ENCODE peak calls at places on chromosomes 4 and X, in eight cellular contexts. F is HS-5, Z is NCI-H524, O is IMR-90, C is SW480, T is LHCN-M2, W is AG08395, K is activated gamma-delta T cell treated with Interleukin-2 at 50 U/mL for 16 hours. Q is an unnamed sample.
A peak's percentile ranks its signal among the peaks of the same experiment; 100 is the strongest.

GRCh38 chr4:175034986-175035705 is 117.0 kb downstream of the ADAM29 start:
- DNase-seq in W (no peak), O (no peak), Z (no peak), C (no peak), T (no peak), F (no peak), K (no peak), Q (no peak)

GRCh38 chrX:72255445-72255844 is 16.6 kb upstream of the ERCC6L start:
- DNase-seq in F (no peak), O (no peak), C (no peak), K (no peak), W (no peak), T (no peak), Z (peak; percentile 15), Q (no peak)

GRCh38 chr4:165210566-165210965 is 3.2 kb downstream of the KLHL2 start:
- DNase-seq in K (no peak), Z (no peak), W (no peak), O (no peak), F (no peak), C (no peak), T (no peak), Q (no peak)

GRCh38 chr4:39324897-39325613 is 41.1 kb downstream of the RFC1 start:
- DNase-seq in Z (no peak), T (no peak), O (no peak), W (no peak), K (no peak), C (no peak), F (no peak), Q (peak; percentile 18)

GRCh38 chrX:124242160-124242559 is 90.3 kb upstream of the TEX13D start:
- DNase-seq in C (no peak), T (no peak), F (no peak), W (no peak), O (no peak), K (no peak), Z (no peak), Q (peak; percentile 44)

GRCh38 chr4:99136329-99136728 is 7.8 kb downstream of the ADH4 start:
- DNase-seq in F (no peak), T (no peak), C (no peak), W (no peak), K (no peak), O (no peak), Z (no peak), Q (no peak)

GRCh38 chrX:55813150-55813549 is 95.6 kb downstream of the RRAGB start:
- DNase-seq in K (no peak), Z (no peak), F (no peak), O (no peak), C (no peak), W (no peak), T (no peak), Q (no peak)

GRCh38 chrX:110036162-110037033 is 33.5 kb downstream of the TMEM164 start:
- DNase-seq in O (no peak), C (no peak), K (no peak), Z (no peak), F (no peak), T (no peak), W (no peak), Q (no peak)

GRCh38 chr4:42710761-42711160 is 53.9 kb upstream of the ATP8A1 start:
- DNase-seq in F (no peak), C (no peak), Z (no peak), T (no peak), O (no peak), K (no peak), W (no peak), Q (no peak)

GRCh38 chr4:124640037-124640730 is 72.3 kb downstream of the ANKRD50 start:
- DNase-seq in F (peak; percentile 83), T (peak; percentile 92), O (peak; percentile 90), Z (no peak), C (no peak), W (peak; percentile 33), K (no peak), Q (peak; percentile 77)

GRCh38 chrX:137945470-137945869 is 379.5 kb downstream of the ZIC3 start:
- DNase-seq in Z (no peak), W (no peak), T (no peak), O (no peak), F (no peak), K (no peak), C (no peak), Q (no peak)

GRCh38 chrX:1610736-1611135 is 4.1 kb upstream of the ASMT start:
- DNase-seq in W (no peak), C (no peak), O (no peak), Z (no peak), F (no peak), K (no peak), T (no peak), Q (no peak)

GRCh38 chr4:59535541-59535940 is 1664.6 kb upstream of the ADGRL3 start:
- DNase-seq in T (no peak), C (no peak), W (no peak), K (no peak), O (no peak), Z (no peak), F (no peak), Q (no peak)

GRCh38 chrX:2266445-2267349 is 234.1 kb downstream of the DHRSX start:
- DNase-seq in T (no peak), K (no peak), W (no peak), F (no peak), C (no peak), Z (no peak), O (no peak), Q (no peak)

GRCh38 chr4:81469774-81470455 is 1.8 kb downstream of the RASGEF1B start:
- DNase-seq in T (no peak), F (no peak), Z (peak; percentile 24), C (no peak), O (no peak), K (no peak), W (no peak), Q (no peak)

GRCh38 chr4:160175064-160175643 is 1072.3 kb downstream of the RAPGEF2 start:
- DNase-seq in T (peak; percentile 78), O (no peak), W (no peak), Z (peak; percentile 1), F (peak; percentile 19), C (no peak), K (no peak), Q (no peak)

GRCh38 chr4:153151535-153152452 is 52.4 kb upstream of the TRIM2 start:
- DNase-seq in T (no peak), W (no peak), F (no peak), Z (peak; percentile 77), O (peak; percentile 28), C (peak; percentile 50), K (no peak), Q (peak; percentile 45)

GRCh38 chr4:37873383-37873782 is 17.5 kb upstream of the TBC1D1 start:
- DNase-seq in T (peak; percentile 84), F (peak; percentile 16), K (no peak), O (peak; percentile 75), C (peak; percentile 25), Z (no peak), W (peak; percentile 28), Q (peak; percentile 64)

GRCh38 chr4:9904976-9905587 is 116.2 kb downstream of the SLC2A9 start:
- DNase-seq in T (no peak), F (no peak), Z (no peak), O (peak; percentile 1), K (no peak), C (peak; percentile 26), W (no peak), Q (peak; percentile 29)

GRCh38 chr4:174071591-174071990 is 211.9 kb downstream of the FBXO8 start:
- DNase-seq in Z (no peak), F (no peak), K (no peak), T (no peak), W (no peak), O (no peak), C (no peak), Q (no peak)

GRCh38 chrX:45322382-45322781 is 121.7 kb upstream of the DIPK2B start:
- DNase-seq in W (peak; percentile 75), C (peak; percentile 53), K (no peak), F (peak; percentile 71), Z (peak; percentile 25), O (peak; percentile 83), T (peak; percentile 90), Q (peak; percentile 81)

GRCh38 chr4:128700659-128701350 is 108.7 kb upstream of the JADE1 start:
- DNase-seq in F (no peak), K (no peak), W (no peak), C (no peak), T (no peak), Z (no peak), O (no peak), Q (peak; percentile 40)

GRCh38 chr4:5383191-5383980 is 325.0 kb downstream of the EVC2 start:
- DNase-seq in T (no peak), O (peak; percentile 74), W (no peak), C (no peak), F (no peak), K (no peak), Z (no peak), Q (peak; percentile 42)

GRCh38 chrX:16883487-16883804 is 13.3 kb upstream of the RBBP7 start:
- DNase-seq in O (no peak), F (no peak), W (no peak), C (no peak), T (no peak), K (no peak), Z (no peak), Q (no peak)

GRCh38 chr4:110275871-110276270 is 77.5 kb upstream of the ELOVL6 start:
- DNase-seq in T (peak; percentile 22), W (peak; percentile 28), C (no peak), F (peak; percentile 18), Z (no peak), O (peak; percentile 8), K (no peak), Q (peak; percentile 60)

GRCh38 chrX:110087485-110088356 is 84.8 kb downstream of the TMEM164 start:
- DNase-seq in Z (no peak), O (peak; percentile 94), W (peak; percentile 69), K (no peak), C (peak; percentile 18), F (peak; percentile 79), T (peak; percentile 93), Q (peak; percentile 90)

GRCh38 chr4:8694651-8695151 is 102.1 kb downstream of the CPZ start:
- DNase-seq in C (no peak), K (no peak), W (no peak), T (no peak), F (no peak), O (no peak), Z (no peak), Q (no peak)

GRCh38 chr4:56681158-56681848 is at the start of gene HOPX:
- DNase-seq in W (no peak), F (no peak), O (no peak), C (peak; percentile 31), Z (no peak), K (peak; percentile 7), T (no peak), Q (no peak)

GRCh38 chr4:139256349-139256748 is 23.7 kb downstream of the MGARP start:
- DNase-seq in F (no peak), C (no peak), W (peak; percentile 26), T (no peak), K (no peak), Z (no peak), O (no peak), Q (no peak)

GRCh38 chrX:72016881-72017783 is 106.5 kb downstream of the NHSL2 start:
- DNase-seq in O (no peak), C (no peak), F (no peak), T (no peak), Z (no peak), W (no peak), K (no peak), Q (no peak)

GRCh38 chr4:118388621-118389020 is 35.8 kb upstream of the PRSS12 start:
- DNase-seq in O (no peak), K (no peak), T (no peak), F (no peak), Z (peak; percentile 62), C (no peak), W (no peak), Q (no peak)

GRCh38 chrX:2502668-2503519 is 2.1 kb upstream of the DHRSX start:
- DNase-seq in O (peak; percentile 18), T (peak; percentile 13), C (no peak), K (no peak), W (peak; percentile 21), F (no peak), Z (no peak), Q (peak; percentile 39)

GRCh38 chr4:114267976-114268375 is 288.5 kb upstream of the ARSJ start:
- DNase-seq in C (no peak), K (no peak), O (no peak), Z (no peak), T (no peak), W (no peak), F (no peak), Q (peak; percentile 26)

GRCh38 chrX:39409246-39409917 is 608.1 kb downstream of the MID1IP1 start:
- DNase-seq in Z (peak; percentile 33), K (no peak), F (no peak), W (no peak), C (no peak), O (peak; percentile 2), T (no peak), Q (peak; percentile 11)